ENCODE peak calls at places on chromosomes 7 and 10, in six cellular contexts. S, I, X, K, L and H are unnamed samples.

GRCh38 chr7:46633816-46634215 is 712.7 kb upstream of the IGFBP3 start:
- DNase-seq in S (no peak), I (no peak), X (no peak), K (no peak), L (no peak), H (peak)

GRCh38 chr7:121529003-121529402 is 132.9 kb upstream of the FAM3C start:
- DNase-seq in S (no peak), I (no peak), X (no peak), K (no peak), L (no peak), H (no peak)

GRCh38 chr7:117020605-117021002 is 67.3 kb downstream of the ST7 start:
- DNase-seq in S (no peak), I (no peak), X (no peak), K (no peak), L (no peak), H (no peak)

GRCh38 chr10:30810416-30810815 is 180.9 kb upstream of the LYZL2 start:
- DNase-seq in S (no peak), I (no peak), X (no peak), K (no peak), L (no peak), H (no peak)

GRCh38 chr10:113961261-113961938 is 82.3 kb upstream of the ADRB1 start:
- DNase-seq in S (no peak), I (peak), X (no peak), K (no peak), L (no peak), H (no peak)

GRCh38 chr10:44627591-44628354 is 242.9 kb upstream of the CXCL12 start:
- DNase-seq in S (peak), I (no peak), X (no peak), K (no peak), L (no peak), H (no peak)

GRCh38 chr7:130421685-130422084 is 19.1 kb downstream of the CEP41 start:
- DNase-seq in S (peak), I (peak), X (no peak), K (no peak), L (no peak), H (no peak)

GRCh38 chr10:49161411-49161997 is 26.7 kb downstream of the TMEM273 start:
- DNase-seq in S (peak), I (no peak), X (peak), K (no peak), L (no peak), H (peak)

GRCh38 chr7:135743907-135744789 is 4.5 kb downstream of the FAM180A start:
- DNase-seq in S (peak), I (no peak), X (no peak), K (no peak), L (no peak), H (no peak)

GRCh38 chr7:148772297-148773089 is 73.8 kb downstream of the CUL1 start:
- DNase-seq in S (peak), I (no peak), X (peak), K (no peak), L (no peak), H (peak)

GRCh38 chr10:33381897-33382578 is 47.6 kb upstream of the NRP1 start:
- DNase-seq in S (peak), I (no peak), X (no peak), K (no peak), L (no peak), H (no peak)

GRCh38 chr10:71981024-71981867 is 17.1 kb downstream of the CHST3 start:
- DNase-seq in S (peak), I (no peak), X (no peak), K (no peak), L (no peak), H (no peak)

GRCh38 chr7:134184767-134185166 is 57.6 kb downstream of the LRGUK start:
- DNase-seq in S (no peak), I (no peak), X (peak), K (no peak), L (no peak), H (peak)

GRCh38 chr10:8069627-8070026 is 15.1 kb downstream of the GATA3 start:
- DNase-seq in S (peak), I (no peak), X (peak), K (no peak), L (no peak), H (no peak)

GRCh38 chr10:84818956-84819355 is 490.6 kb downstream of the CCSER2 start:
- DNase-seq in S (no peak), I (no peak), X (no peak), K (no peak), L (no peak), H (no peak)

GRCh38 chr10:114375082-114375481 is 29.2 kb downstream of the AFAP1L2 start:
- DNase-seq in S (no peak), I (no peak), X (no peak), K (no peak), L (no peak), H (peak)

GRCh38 chr7:88321694-88322093 is 15.0 kb upstream of the STEAP4 start:
- DNase-seq in S (no peak), I (no peak), X (no peak), K (no peak), L (no peak), H (no peak)

GRCh38 chr10:129397198-129397974 is 69.7 kb upstream of the MGMT start:
- DNase-seq in S (no peak), I (no peak), X (no peak), K (no peak), L (no peak), H (no peak)

GRCh38 chr10:108112218-108112617 is 947.7 kb upstream of the SORCS1 start:
- DNase-seq in S (peak), I (no peak), X (no peak), K (peak), L (no peak), H (peak)

GRCh38 chr10:13587367-13587766 is 602 bp downstream of the PRPF18 start:
- DNase-seq in S (peak), I (no peak), X (peak), K (peak), L (no peak), H (no peak)

GRCh38 chr10:110409926-110410325 is 87.8 kb upstream of the DUSP5 start:
- DNase-seq in S (no peak), I (no peak), X (no peak), K (no peak), L (no peak), H (no peak)

GRCh38 chr10:21372651-21373410 is 152.7 kb downstream of the SKIDA1 start:
- DNase-seq in S (peak), I (peak), X (peak), K (peak), L (no peak), H (peak)

GRCh38 chr10:110426294-110427153 is 71.2 kb upstream of the DUSP5 start:
- DNase-seq in S (peak), I (peak), X (peak), K (no peak), L (no peak), H (no peak)

GRCh38 chr7:55260671-55261385 is 104.3 kb upstream of the LANCL2 start:
- DNase-seq in S (no peak), I (no peak), X (no peak), K (no peak), L (no peak), H (no peak)

GRCh38 chr7:150404172-150404784 is 25.1 kb downstream of the ZNF775 start:
- DNase-seq in S (no peak), I (no peak), X (no peak), K (peak), L (no peak), H (no peak)

GRCh38 chr10:67837519-67838314 is at the start of gene DNAJC12:
- DNase-seq in S (peak), I (peak), X (peak), K (peak), L (no peak), H (no peak)

GRCh38 chr7:154433632-154434598 is 381.7 kb downstream of the DPP6 start:
- DNase-seq in S (no peak), I (no peak), X (no peak), K (no peak), L (no peak), H (no peak)

GRCh38 chr10:78356291-78356915 is 322.7 kb downstream of the RPS24 start:
- DNase-seq in S (no peak), I (no peak), X (no peak), K (no peak), L (no peak), H (no peak)

GRCh38 chr7:158277219-158278141 is 310.1 kb downstream of the PTPRN2 start:
- DNase-seq in S (no peak), I (no peak), X (no peak), K (no peak), L (no peak), H (no peak)

GRCh38 chr10:106609867-106610266 is 554.6 kb downstream of the SORCS1 start:
- DNase-seq in S (peak), I (no peak), X (no peak), K (no peak), L (no peak), H (no peak)

GRCh38 chr7:27712217-27712616 is 27.7 kb upstream of the TAX1BP1 start:
- DNase-seq in S (no peak), I (no peak), X (no peak), K (no peak), L (no peak), H (no peak)

GRCh38 chr7:134461921-134462320 is 3.0 kb upstream of the AKR1B1 start:
- DNase-seq in S (no peak), I (no peak), X (no peak), K (no peak), L (no peak), H (no peak)

GRCh38 chr10:95289003-95289920 is 1.5 kb downstream of the PDLIM1 start:
- DNase-seq in S (peak), I (peak), X (peak), K (no peak), L (no peak), H (no peak)

GRCh38 chr7:24406053-24406561 is 122.1 kb downstream of the NPY start:
- DNase-seq in S (no peak), I (no peak), X (peak), K (no peak), L (no peak), H (peak)

GRCh38 chr7:107725138-107725740 is 18.7 kb upstream of the CBLL1 start:
- DNase-seq in S (peak), I (peak), X (peak), K (peak), L (no peak), H (peak)